ENCODE peak calls at places on chromosomes 7 and 10, in seven cellular contexts. One of them, this sample, is unnamed.

GRCh38 chr10:19788075-19788686 is 28.1 kb upstream of the PLXDC2 start:
- DNase-seq in MM.1S: peak
- DNase-seq in spleen: no peak
- DNase-seq in fibroblast of the aortic adventitia: peak
- DNase-seq in right atrium auricular region: no peak
- DNase-seq in esophagus squamous epithelium: no peak
- DNase-seq in brain microvascular endothelial cell: peak
- DNase-seq in this sample: peak

GRCh38 chr10:43676360-43676759 is 27.7 kb upstream of the ZNF32 start:
- DNase-seq in MM.1S: no peak
- DNase-seq in spleen: no peak
- DNase-seq in fibroblast of the aortic adventitia: no peak
- DNase-seq in brain microvascular endothelial cell: no peak
- DNase-seq in right atrium auricular region: no peak
- DNase-seq in esophagus squamous epithelium: no peak
- DNase-seq in this sample: no peak

GRCh38 chr10:85864866-85865526 is 501.6 kb downstream of the GRID1 start:
- DNase-seq in MM.1S: no peak
- DNase-seq in brain microvascular endothelial cell: no peak
- DNase-seq in esophagus squamous epithelium: no peak
- DNase-seq in spleen: no peak
- DNase-seq in right atrium auricular region: no peak
- DNase-seq in fibroblast of the aortic adventitia: no peak
- DNase-seq in this sample: no peak

GRCh38 chr7:236967-237366 is 44.6 kb downstream of the FAM20C start:
- DNase-seq in spleen: no peak
- DNase-seq in right atrium auricular region: no peak
- DNase-seq in esophagus squamous epithelium: no peak
- DNase-seq in fibroblast of the aortic adventitia: no peak
- DNase-seq in brain microvascular endothelial cell: no peak
- DNase-seq in MM.1S: no peak
- DNase-seq in this sample: no peak

GRCh38 chr10:35453855-35454532 is 117.7 kb downstream of the CCNY start:
- DNase-seq in right atrium auricular region: no peak
- DNase-seq in esophagus squamous epithelium: no peak
- DNase-seq in spleen: no peak
- DNase-seq in MM.1S: no peak
- DNase-seq in fibroblast of the aortic adventitia: peak
- DNase-seq in brain microvascular endothelial cell: peak
- DNase-seq in this sample: no peak

GRCh38 chr10:5163487-5163886 is 21.5 kb downstream of the AKR1C8 start:
- DNase-seq in MM.1S: no peak
- DNase-seq in spleen: no peak
- DNase-seq in fibroblast of the aortic adventitia: no peak
- DNase-seq in brain microvascular endothelial cell: no peak
- DNase-seq in right atrium auricular region: no peak
- DNase-seq in esophagus squamous epithelium: no peak
- DNase-seq in this sample: no peak

GRCh38 chr7:66352071-66352470 is 146.9 kb downstream of the TPST1 start:
- DNase-seq in MM.1S: no peak
- DNase-seq in brain microvascular endothelial cell: peak
- DNase-seq in fibroblast of the aortic adventitia: no peak
- DNase-seq in spleen: no peak
- DNase-seq in right atrium auricular region: no peak
- DNase-seq in esophagus squamous epithelium: no peak
- DNase-seq in this sample: no peak

GRCh38 chr7:101733713-101734475 is 83.5 kb upstream of the CUX1 start:
- DNase-seq in esophagus squamous epithelium: no peak
- DNase-seq in spleen: peak
- DNase-seq in fibroblast of the aortic adventitia: peak
- DNase-seq in right atrium auricular region: no peak
- DNase-seq in MM.1S: peak
- DNase-seq in brain microvascular endothelial cell: peak
- DNase-seq in this sample: peak

GRCh38 chr10:21432266-21432665 is 93.2 kb downstream of the SKIDA1 start:
- DNase-seq in spleen: no peak
- DNase-seq in fibroblast of the aortic adventitia: no peak
- DNase-seq in esophagus squamous epithelium: no peak
- DNase-seq in right atrium auricular region: no peak
- DNase-seq in MM.1S: no peak
- DNase-seq in brain microvascular endothelial cell: no peak
- DNase-seq in this sample: no peak

GRCh38 chr7:135712182-135712782 is 15.7 kb downstream of the SLC13A4 start:
- DNase-seq in fibroblast of the aortic adventitia: no peak
- DNase-seq in right atrium auricular region: no peak
- DNase-seq in spleen: no peak
- DNase-seq in esophagus squamous epithelium: no peak
- DNase-seq in MM.1S: no peak
- DNase-seq in brain microvascular endothelial cell: no peak
- DNase-seq in this sample: no peak

GRCh38 chr7:64541438-64542359 is 21.2 kb downstream of the ZNF680 start:
- DNase-seq in fibroblast of the aortic adventitia: peak
- DNase-seq in right atrium auricular region: no peak
- DNase-seq in spleen: no peak
- DNase-seq in esophagus squamous epithelium: no peak
- DNase-seq in MM.1S: no peak
- DNase-seq in brain microvascular endothelial cell: peak
- DNase-seq in this sample: no peak

GRCh38 chr7:47273088-47273487 is 308.8 kb downstream of the TNS3 start:
- DNase-seq in right atrium auricular region: no peak
- DNase-seq in MM.1S: no peak
- DNase-seq in spleen: peak
- DNase-seq in brain microvascular endothelial cell: no peak
- DNase-seq in fibroblast of the aortic adventitia: no peak
- DNase-seq in esophagus squamous epithelium: no peak
- DNase-seq in this sample: no peak

DNA sequence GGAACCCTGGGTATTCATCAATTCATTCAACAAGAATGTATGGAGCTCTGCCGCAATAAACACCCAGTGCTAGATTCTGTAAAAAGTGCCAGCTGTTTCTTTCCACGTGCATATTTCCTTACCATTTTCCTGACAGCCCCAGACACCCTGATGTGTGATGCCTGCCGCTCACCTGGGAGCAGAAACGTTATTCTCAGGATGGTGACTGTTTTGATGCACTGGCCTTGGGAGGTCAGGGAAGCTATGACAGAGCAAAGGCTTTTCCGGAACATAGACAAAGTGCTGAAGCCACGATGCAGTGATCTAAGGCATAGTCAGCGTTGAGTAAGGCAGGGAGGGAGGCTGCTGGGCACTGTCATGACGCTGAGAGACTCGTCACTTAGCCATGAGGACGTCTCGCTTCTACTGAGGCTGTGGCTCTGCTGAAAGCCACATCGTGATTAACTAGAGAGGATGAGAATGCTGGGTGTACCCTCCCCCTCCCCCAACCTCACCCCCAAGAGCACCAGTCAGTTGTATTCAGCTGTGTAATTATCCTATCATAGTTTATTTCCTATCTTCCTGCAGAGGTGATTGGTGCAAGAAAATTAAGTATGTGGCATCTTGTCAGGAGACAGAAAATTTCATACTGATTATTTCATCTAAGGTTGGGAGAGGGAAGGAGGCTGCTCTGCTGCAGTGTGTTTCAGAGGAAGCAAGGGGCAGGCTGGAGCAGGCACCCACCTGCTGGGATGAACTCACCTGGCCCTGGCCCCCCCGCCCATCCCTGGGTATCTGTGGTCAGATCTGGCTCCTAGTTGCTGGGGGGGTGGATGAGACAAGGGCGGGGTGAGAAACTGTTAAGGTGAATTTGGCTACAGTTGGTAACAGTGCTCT is 48.8 kb upstream of the SMNDC1 start:
- DNase-seq in MM.1S: peak
- DNase-seq in esophagus squamous epithelium: no peak
- DNase-seq in right atrium auricular region: no peak
- DNase-seq in brain microvascular endothelial cell: peak
- DNase-seq in spleen: no peak
- DNase-seq in fibroblast of the aortic adventitia: peak
- DNase-seq in this sample: no peak
- TF ChIP-seq CTCF in MM.1S: peak
- TF ChIP-seq CTCF in esophagus squamous epithelium: no peak
- TF ChIP-seq CTCF in right atrium auricular region: no peak
- TF ChIP-seq CTCF in brain microvascular endothelial cell: peak
- TF ChIP-seq CTCF in spleen: no peak
- TF ChIP-seq CTCF in fibroblast of the aortic adventitia: peak
- TF ChIP-seq CTCF in this sample: no peak

GRCh38 chr7:82229164-82229563 is 214.4 kb downstream of the CACNA2D1 start:
- DNase-seq in brain microvascular endothelial cell: no peak
- DNase-seq in spleen: no peak
- DNase-seq in fibroblast of the aortic adventitia: no peak
- DNase-seq in right atrium auricular region: no peak
- DNase-seq in MM.1S: no peak
- DNase-seq in esophagus squamous epithelium: no peak
- DNase-seq in this sample: no peak
- TF ChIP-seq CTCF in brain microvascular endothelial cell: no peak
- TF ChIP-seq CTCF in spleen: no peak
- TF ChIP-seq CTCF in fibroblast of the aortic adventitia: no peak
- TF ChIP-seq CTCF in right atrium auricular region: no peak
- TF ChIP-seq CTCF in MM.1S: no peak
- TF ChIP-seq CTCF in esophagus squamous epithelium: no peak
- TF ChIP-seq CTCF in this sample: no peak

DNA sequence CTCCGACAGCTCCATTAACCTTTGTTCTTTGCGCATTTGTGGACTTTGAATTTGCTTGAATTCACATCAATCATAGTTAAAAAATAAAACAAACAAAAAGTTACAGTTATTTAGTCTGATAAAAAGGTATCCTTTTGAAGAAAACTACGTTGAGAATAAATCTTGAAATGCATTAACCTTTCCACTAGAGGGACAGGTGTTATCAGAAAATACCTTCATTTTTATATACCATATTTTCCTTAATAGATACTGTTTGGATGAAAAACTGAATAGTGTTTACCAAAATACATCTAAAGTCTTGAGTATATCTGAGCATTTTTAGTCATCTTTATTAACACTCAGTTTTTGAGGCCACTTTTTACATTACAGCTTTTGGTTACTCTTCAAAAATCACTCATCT is 371.9 kb downstream of the ZWINT start:
- DNase-seq in brain microvascular endothelial cell: no peak
- DNase-seq in spleen: no peak
- DNase-seq in right atrium auricular region: no peak
- DNase-seq in MM.1S: no peak
- DNase-seq in esophagus squamous epithelium: no peak
- DNase-seq in fibroblast of the aortic adventitia: no peak
- DNase-seq in this sample: no peak
- TF ChIP-seq CTCF in brain microvascular endothelial cell: no peak
- TF ChIP-seq CTCF in spleen: no peak
- TF ChIP-seq CTCF in right atrium auricular region: no peak
- TF ChIP-seq CTCF in MM.1S: peak
- TF ChIP-seq CTCF in esophagus squamous epithelium: no peak
- TF ChIP-seq CTCF in fibroblast of the aortic adventitia: no peak
- TF ChIP-seq CTCF in this sample: no peak

DNA sequence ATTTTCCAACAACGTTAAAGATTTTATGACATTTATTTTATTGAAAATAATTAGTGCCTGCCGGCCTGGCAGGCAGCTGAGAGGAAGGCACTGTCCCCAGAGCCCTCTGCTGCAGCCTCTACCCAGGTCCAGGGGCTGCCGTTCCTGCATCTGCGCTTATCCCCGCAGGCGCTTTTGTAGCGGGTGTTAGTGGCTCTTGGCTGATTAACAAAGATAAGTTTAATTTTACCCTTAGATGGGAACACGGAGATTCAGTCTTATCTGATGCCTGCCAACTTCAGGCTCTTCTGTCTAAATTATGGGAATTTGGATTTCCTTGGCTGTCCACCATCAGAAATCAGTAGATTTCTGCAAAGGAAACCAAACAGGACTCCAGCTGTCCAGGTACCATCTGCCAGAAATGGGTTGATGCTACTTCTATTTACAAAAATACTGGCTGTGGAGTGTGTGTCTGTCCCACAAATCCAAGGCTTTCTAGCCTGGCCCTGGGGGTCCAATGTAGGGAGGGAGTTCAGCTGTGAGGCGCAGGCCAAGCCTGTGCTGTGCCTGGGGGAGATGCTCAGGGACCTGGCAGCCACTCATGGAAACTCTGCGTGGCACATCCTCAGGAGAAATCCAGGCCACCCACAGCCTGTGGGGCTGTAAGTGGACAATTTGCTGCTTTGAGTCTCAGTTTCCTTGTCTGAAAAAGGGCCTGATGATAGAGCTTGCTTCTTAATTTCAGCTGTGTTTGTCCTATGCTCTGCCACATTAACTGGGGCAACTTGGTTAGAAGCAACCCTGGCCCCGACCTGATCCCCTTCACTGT is 62.0 kb upstream of the IGFBP3 start:
- DNase-seq in fibroblast of the aortic adventitia: no peak
- DNase-seq in brain microvascular endothelial cell: no peak
- DNase-seq in spleen: no peak
- DNase-seq in esophagus squamous epithelium: no peak
- DNase-seq in right atrium auricular region: no peak
- DNase-seq in MM.1S: no peak
- DNase-seq in this sample: no peak
- TF ChIP-seq CTCF in fibroblast of the aortic adventitia: no peak
- TF ChIP-seq CTCF in brain microvascular endothelial cell: no peak
- TF ChIP-seq CTCF in spleen: no peak
- TF ChIP-seq CTCF in esophagus squamous epithelium: no peak
- TF ChIP-seq CTCF in right atrium auricular region: no peak
- TF ChIP-seq CTCF in MM.1S: no peak
- TF ChIP-seq CTCF in this sample: no peak

DNA sequence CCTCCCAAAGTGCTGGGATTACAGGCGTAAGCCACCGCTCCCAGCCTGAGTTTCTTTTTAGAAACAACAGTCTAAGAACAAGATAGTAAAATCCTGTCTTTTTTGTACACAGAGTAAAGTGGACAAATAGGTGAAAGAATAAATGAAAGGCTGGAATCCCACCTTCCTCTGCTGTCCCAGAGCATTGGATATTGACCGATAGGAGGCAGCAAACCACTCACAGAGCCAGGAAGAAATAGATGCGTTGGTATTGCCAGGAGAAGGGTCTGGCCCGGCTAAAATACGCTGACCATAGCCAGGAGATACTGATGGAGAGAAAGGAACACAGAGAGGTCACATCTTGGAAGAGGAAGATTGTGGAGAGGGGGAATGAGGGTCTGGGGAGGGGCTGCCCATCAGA is 11.4 kb upstream of the ZNF12 start:
- DNase-seq in right atrium auricular region: no peak
- DNase-seq in esophagus squamous epithelium: no peak
- DNase-seq in brain microvascular endothelial cell: no peak
- DNase-seq in spleen: no peak
- DNase-seq in MM.1S: no peak
- DNase-seq in fibroblast of the aortic adventitia: no peak
- DNase-seq in this sample: no peak
- TF ChIP-seq CTCF in right atrium auricular region: no peak
- TF ChIP-seq CTCF in esophagus squamous epithelium: no peak
- TF ChIP-seq CTCF in brain microvascular endothelial cell: peak
- TF ChIP-seq CTCF in spleen: peak
- TF ChIP-seq CTCF in MM.1S: no peak
- TF ChIP-seq CTCF in fibroblast of the aortic adventitia: peak
- TF ChIP-seq CTCF in this sample: no peak

DNA sequence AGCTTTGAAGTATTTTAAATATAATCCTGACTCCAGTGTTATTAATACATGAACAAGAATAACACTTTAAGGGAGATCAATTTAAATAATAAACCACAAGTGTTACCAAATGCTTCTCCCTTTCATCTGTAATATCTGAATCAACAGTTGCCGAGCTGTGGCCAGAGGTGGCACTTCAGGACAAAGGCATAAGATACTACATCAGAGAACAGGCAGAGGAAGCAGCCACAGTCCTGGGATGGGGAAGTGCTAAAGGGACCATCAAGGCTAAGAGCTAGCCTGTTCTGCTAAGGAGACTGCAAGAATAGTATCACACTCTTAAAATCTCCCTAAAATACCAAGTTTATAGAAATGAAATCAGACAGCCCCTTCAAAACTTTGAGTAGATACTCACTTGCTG is 378.2 kb upstream of the PRKCQ start:
- DNase-seq in esophagus squamous epithelium: no peak
- DNase-seq in brain microvascular endothelial cell: no peak
- DNase-seq in right atrium auricular region: no peak
- DNase-seq in spleen: no peak
- DNase-seq in fibroblast of the aortic adventitia: no peak
- DNase-seq in MM.1S: peak
- DNase-seq in this sample: no peak
- TF ChIP-seq CTCF in esophagus squamous epithelium: no peak
- TF ChIP-seq CTCF in brain microvascular endothelial cell: no peak
- TF ChIP-seq CTCF in right atrium auricular region: no peak
- TF ChIP-seq CTCF in spleen: no peak
- TF ChIP-seq CTCF in fibroblast of the aortic adventitia: no peak
- TF ChIP-seq CTCF in MM.1S: peak
- TF ChIP-seq CTCF in this sample: no peak

This sample was measured in nephron progenitor cell.